ENCODE peak calls at places on chromosomes 16 and 17, in seven cellular contexts. One of them, this sample, is unnamed.

GRCh38 chr17:45307290-45308015 is 9.4 kb downstream of the MAP3K14 start:
- DNase-seq in astrocyte of the cerebellum: peak
- DNase-seq in mesothelial cell of epicardium: no peak
- DNase-seq in WTC11: no peak
- DNase-seq in choroid plexus epithelial cell: peak
- DNase-seq in H1: no peak
- DNase-seq in Peyer's patch: no peak
- DNase-seq in this sample: no peak

GRCh38 chr17:14826361-14826760 is 438.8 kb downstream of the PMP22 start:
- DNase-seq in choroid plexus epithelial cell: no peak
- DNase-seq in WTC11: no peak
- DNase-seq in mesothelial cell of epicardium: no peak
- DNase-seq in astrocyte of the cerebellum: no peak
- DNase-seq in Peyer's patch: no peak
- DNase-seq in H1: no peak
- DNase-seq in this sample: no peak

GRCh38 chr17:68399638-68400403 is 57.5 kb downstream of the WIPI1 start:
- DNase-seq in choroid plexus epithelial cell: peak
- DNase-seq in H1: peak
- DNase-seq in WTC11: no peak
- DNase-seq in astrocyte of the cerebellum: no peak
- DNase-seq in mesothelial cell of epicardium: no peak
- DNase-seq in Peyer's patch: no peak
- DNase-seq in this sample: no peak

GRCh38 chr17:76384987-76385891 is 830 bp downstream of the SPHK1 start:
- DNase-seq in H1: peak
- DNase-seq in choroid plexus epithelial cell: peak
- DNase-seq in WTC11: peak
- DNase-seq in mesothelial cell of epicardium: peak
- DNase-seq in Peyer's patch: no peak
- DNase-seq in astrocyte of the cerebellum: no peak
- DNase-seq in this sample: no peak

GRCh38 chr17:57404073-57404472 is 147.8 kb downstream of the MSI2 start:
- DNase-seq in WTC11: no peak
- DNase-seq in choroid plexus epithelial cell: no peak
- DNase-seq in astrocyte of the cerebellum: no peak
- DNase-seq in H1: no peak
- DNase-seq in Peyer's patch: no peak
- DNase-seq in mesothelial cell of epicardium: no peak
- DNase-seq in this sample: no peak

GRCh38 chr16:554640-555413 is 5.4 kb upstream of the PRR35 start:
- DNase-seq in H1: no peak
- DNase-seq in choroid plexus epithelial cell: no peak
- DNase-seq in mesothelial cell of epicardium: no peak
- DNase-seq in WTC11: no peak
- DNase-seq in Peyer's patch: no peak
- DNase-seq in astrocyte of the cerebellum: no peak
- DNase-seq in this sample: no peak

GRCh38 chr17:58590377-58590776 is 75.9 kb upstream of the MTMR4 start:
- DNase-seq in WTC11: no peak
- DNase-seq in Peyer's patch: no peak
- DNase-seq in H1: no peak
- DNase-seq in astrocyte of the cerebellum: no peak
- DNase-seq in mesothelial cell of epicardium: no peak
- DNase-seq in choroid plexus epithelial cell: no peak
- DNase-seq in this sample: no peak

GRCh38 chr17:64115043-64115698 is 14.8 kb downstream of the ERN1 start:
- DNase-seq in Peyer's patch: no peak
- DNase-seq in H1: no peak
- DNase-seq in mesothelial cell of epicardium: no peak
- DNase-seq in astrocyte of the cerebellum: no peak
- DNase-seq in WTC11: no peak
- DNase-seq in choroid plexus epithelial cell: peak
- DNase-seq in this sample: no peak

GRCh38 chr17:39073916-39074315 is 77.5 kb downstream of the PLXDC1 start:
- DNase-seq in H1: no peak
- DNase-seq in mesothelial cell of epicardium: no peak
- DNase-seq in WTC11: no peak
- DNase-seq in Peyer's patch: no peak
- DNase-seq in choroid plexus epithelial cell: no peak
- DNase-seq in astrocyte of the cerebellum: no peak
- DNase-seq in this sample: no peak

GRCh38 chr16:52512297-52512987 is 34.5 kb downstream of the TOX3 start:
- DNase-seq in choroid plexus epithelial cell: no peak
- DNase-seq in H1: no peak
- DNase-seq in astrocyte of the cerebellum: no peak
- DNase-seq in mesothelial cell of epicardium: no peak
- DNase-seq in Peyer's patch: no peak
- DNase-seq in WTC11: no peak
- DNase-seq in this sample: no peak

GRCh38 chr17:77476920-77477805 is 336.4 kb downstream of the SEC14L1 start:
- DNase-seq in mesothelial cell of epicardium: no peak
- DNase-seq in astrocyte of the cerebellum: peak
- DNase-seq in WTC11: no peak
- DNase-seq in Peyer's patch: no peak
- DNase-seq in choroid plexus epithelial cell: peak
- DNase-seq in H1: no peak
- DNase-seq in this sample: no peak

GRCh38 chr17:5049314-5049819 is 14.1 kb upstream of the SLC52A1 start:
- DNase-seq in H1: no peak
- DNase-seq in WTC11: no peak
- DNase-seq in mesothelial cell of epicardium: no peak
- DNase-seq in Peyer's patch: peak
- DNase-seq in choroid plexus epithelial cell: no peak
- DNase-seq in astrocyte of the cerebellum: no peak
- DNase-seq in this sample: no peak

GRCh38 chr17:34562387-34562786 is 17.0 kb upstream of the TMEM132E start:
- DNase-seq in choroid plexus epithelial cell: peak
- DNase-seq in WTC11: peak
- DNase-seq in Peyer's patch: no peak
- DNase-seq in astrocyte of the cerebellum: no peak
- DNase-seq in H1: no peak
- DNase-seq in mesothelial cell of epicardium: no peak
- DNase-seq in this sample: no peak

GRCh38 chr16:8167436-8167835 is 422.9 kb downstream of the TMEM114 start:
- DNase-seq in astrocyte of the cerebellum: no peak
- DNase-seq in choroid plexus epithelial cell: no peak
- DNase-seq in H1: no peak
- DNase-seq in WTC11: no peak
- DNase-seq in Peyer's patch: no peak
- DNase-seq in mesothelial cell of epicardium: no peak
- DNase-seq in this sample: no peak

GRCh38 chr16:85245307-85246172 is 133.3 kb upstream of the CIBAR2 start:
- DNase-seq in Peyer's patch: no peak
- DNase-seq in choroid plexus epithelial cell: peak
- DNase-seq in astrocyte of the cerebellum: no peak
- DNase-seq in H1: peak
- DNase-seq in WTC11: peak
- DNase-seq in mesothelial cell of epicardium: peak
- DNase-seq in this sample: peak

GRCh38 chr17:81039854-81040758 is 5.2 kb downstream of the BAIAP2 start:
- DNase-seq in Peyer's patch: no peak
- DNase-seq in choroid plexus epithelial cell: peak
- DNase-seq in mesothelial cell of epicardium: no peak
- DNase-seq in astrocyte of the cerebellum: no peak
- DNase-seq in WTC11: no peak
- DNase-seq in H1: no peak
- DNase-seq in this sample: no peak

GRCh38 chr17:44628234-44629188 is 27.8 kb upstream of the MEIOC start:
- DNase-seq in mesothelial cell of epicardium: no peak
- DNase-seq in choroid plexus epithelial cell: no peak
- DNase-seq in Peyer's patch: peak
- DNase-seq in WTC11: peak
- DNase-seq in H1: peak
- DNase-seq in astrocyte of the cerebellum: no peak
- DNase-seq in this sample: no peak

GRCh38 chr16:79403534-79403933 is 197.0 kb downstream of the MAF start:
- DNase-seq in mesothelial cell of epicardium: no peak
- DNase-seq in astrocyte of the cerebellum: no peak
- DNase-seq in WTC11: no peak
- DNase-seq in Peyer's patch: no peak
- DNase-seq in choroid plexus epithelial cell: no peak
- DNase-seq in H1: no peak
- DNase-seq in this sample: no peak

GRCh38 chr16:27108826-27109665 is 42.3 kb downstream of the C16orf82 start:
- DNase-seq in H1: no peak
- DNase-seq in choroid plexus epithelial cell: no peak
- DNase-seq in astrocyte of the cerebellum: no peak
- DNase-seq in mesothelial cell of epicardium: peak
- DNase-seq in Peyer's patch: no peak
- DNase-seq in WTC11: no peak
- DNase-seq in this sample: no peak

GRCh38 chr17:80023261-80024205 is 12.1 kb downstream of the TBC1D16 start:
- DNase-seq in mesothelial cell of epicardium: no peak
- DNase-seq in Peyer's patch: no peak
- DNase-seq in choroid plexus epithelial cell: no peak
- DNase-seq in WTC11: no peak
- DNase-seq in astrocyte of the cerebellum: no peak
- DNase-seq in H1: no peak
- DNase-seq in this sample: no peak

GRCh38 chr17:3024346-3024745 is 39.1 kb downstream of the OR1D5 start:
- DNase-seq in astrocyte of the cerebellum: no peak
- DNase-seq in H1: no peak
- DNase-seq in mesothelial cell of epicardium: no peak
- DNase-seq in choroid plexus epithelial cell: no peak
- DNase-seq in Peyer's patch: no peak
- DNase-seq in WTC11: no peak
- DNase-seq in this sample: no peak

GRCh38 chr17:29838961-29839360 is 91.1 kb downstream of the SSH2 start:
- DNase-seq in astrocyte of the cerebellum: no peak
- DNase-seq in choroid plexus epithelial cell: peak
- DNase-seq in Peyer's patch: no peak
- DNase-seq in WTC11: peak
- DNase-seq in mesothelial cell of epicardium: no peak
- DNase-seq in H1: peak
- DNase-seq in this sample: no peak

GRCh38 chr17:80717661-80718060 is 173.0 kb downstream of the RPTOR start:
- DNase-seq in WTC11: no peak
- DNase-seq in astrocyte of the cerebellum: no peak
- DNase-seq in mesothelial cell of epicardium: no peak
- DNase-seq in choroid plexus epithelial cell: no peak
- DNase-seq in H1: no peak
- DNase-seq in Peyer's patch: no peak
- DNase-seq in this sample: no peak

GRCh38 chr16:69328854-69329316 is 1.5 kb downstream of the PDF start:
- DNase-seq in H1: no peak
- DNase-seq in astrocyte of the cerebellum: peak
- DNase-seq in WTC11: no peak
- DNase-seq in mesothelial cell of epicardium: no peak
- DNase-seq in Peyer's patch: no peak
- DNase-seq in choroid plexus epithelial cell: peak
- DNase-seq in this sample: no peak

GRCh38 chr16:73179671-73180370 is 131.9 kb upstream of the ZFHX3 start:
- DNase-seq in mesothelial cell of epicardium: no peak
- DNase-seq in WTC11: no peak
- DNase-seq in H1: no peak
- DNase-seq in astrocyte of the cerebellum: no peak
- DNase-seq in choroid plexus epithelial cell: no peak
- DNase-seq in Peyer's patch: no peak
- DNase-seq in this sample: no peak

GRCh38 chr16:19881028-19881427 is 3.6 kb downstream of the GPRC5B start:
- DNase-seq in H1: no peak
- DNase-seq in astrocyte of the cerebellum: no peak
- DNase-seq in WTC11: no peak
- DNase-seq in mesothelial cell of epicardium: no peak
- DNase-seq in choroid plexus epithelial cell: no peak
- DNase-seq in Peyer's patch: no peak
- DNase-seq in this sample: no peak

GRCh38 chr17:58413684-58414083 is 3.6 kb downstream of the RNF43 start:
- DNase-seq in H1: no peak
- DNase-seq in Peyer's patch: no peak
- DNase-seq in astrocyte of the cerebellum: no peak
- DNase-seq in mesothelial cell of epicardium: no peak
- DNase-seq in choroid plexus epithelial cell: no peak
- DNase-seq in WTC11: no peak
- DNase-seq in this sample: no peak

GRCh38 chr16:66662445-66663194 is 33.9 kb downstream of the CMTM4 start:
- DNase-seq in H1: no peak
- DNase-seq in mesothelial cell of epicardium: no peak
- DNase-seq in Peyer's patch: no peak
- DNase-seq in choroid plexus epithelial cell: peak
- DNase-seq in WTC11: no peak
- DNase-seq in astrocyte of the cerebellum: no peak
- DNase-seq in this sample: no peak
- TF ChIP-seq CTCF in H1: peak
- TF ChIP-seq CTCF in mesothelial cell of epicardium: no peak
- TF ChIP-seq CTCF in Peyer's patch: no peak
- TF ChIP-seq CTCF in choroid plexus epithelial cell: peak
- TF ChIP-seq CTCF in WTC11: no peak
- TF ChIP-seq CTCF in astrocyte of the cerebellum: peak
- TF ChIP-seq CTCF in this sample: peak

DNA sequence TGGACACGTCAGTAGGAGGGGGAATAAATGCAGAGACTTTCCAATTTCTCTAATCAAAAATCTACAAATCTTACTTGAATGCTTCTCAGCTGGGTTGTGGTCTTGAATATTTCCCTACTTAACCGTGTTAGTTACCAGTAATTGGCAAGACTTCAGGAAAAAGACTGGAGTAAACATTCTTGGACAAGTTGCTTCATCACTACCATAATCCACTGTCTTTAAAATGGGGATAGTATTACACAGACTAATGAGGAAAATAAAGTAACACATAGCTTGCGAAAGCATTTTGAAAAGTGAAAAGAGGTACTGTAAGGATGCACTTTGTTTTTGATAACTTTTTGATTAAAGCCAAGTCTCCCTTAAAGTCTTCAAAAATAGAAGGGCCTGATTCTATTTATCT is 18.4 kb downstream of the MYH1 start:
- DNase-seq in H1: no peak
- DNase-seq in choroid plexus epithelial cell: no peak
- DNase-seq in WTC11: no peak
- DNase-seq in astrocyte of the cerebellum: no peak
- DNase-seq in mesothelial cell of epicardium: no peak
- DNase-seq in Peyer's patch: no peak
- DNase-seq in this sample: no peak
- TF ChIP-seq CTCF in H1: no peak
- TF ChIP-seq CTCF in choroid plexus epithelial cell: no peak
- TF ChIP-seq CTCF in WTC11: no peak
- TF ChIP-seq CTCF in astrocyte of the cerebellum: no peak
- TF ChIP-seq CTCF in mesothelial cell of epicardium: no peak
- TF ChIP-seq CTCF in Peyer's patch: no peak
- TF ChIP-seq CTCF in this sample: no peak

GRCh38 chr17:74865504-74866197 is 6.0 kb upstream of the GRIN2C start:
- DNase-seq in mesothelial cell of epicardium: no peak
- DNase-seq in Peyer's patch: no peak
- DNase-seq in H1: no peak
- DNase-seq in astrocyte of the cerebellum: no peak
- DNase-seq in choroid plexus epithelial cell: no peak
- DNase-seq in WTC11: no peak
- DNase-seq in this sample: no peak
- TF ChIP-seq CTCF in mesothelial cell of epicardium: no peak
- TF ChIP-seq CTCF in Peyer's patch: no peak
- TF ChIP-seq CTCF in H1: peak
- TF ChIP-seq CTCF in astrocyte of the cerebellum: no peak
- TF ChIP-seq CTCF in choroid plexus epithelial cell: no peak
- TF ChIP-seq CTCF in WTC11: no peak
- TF ChIP-seq CTCF in this sample: no peak

DNA sequence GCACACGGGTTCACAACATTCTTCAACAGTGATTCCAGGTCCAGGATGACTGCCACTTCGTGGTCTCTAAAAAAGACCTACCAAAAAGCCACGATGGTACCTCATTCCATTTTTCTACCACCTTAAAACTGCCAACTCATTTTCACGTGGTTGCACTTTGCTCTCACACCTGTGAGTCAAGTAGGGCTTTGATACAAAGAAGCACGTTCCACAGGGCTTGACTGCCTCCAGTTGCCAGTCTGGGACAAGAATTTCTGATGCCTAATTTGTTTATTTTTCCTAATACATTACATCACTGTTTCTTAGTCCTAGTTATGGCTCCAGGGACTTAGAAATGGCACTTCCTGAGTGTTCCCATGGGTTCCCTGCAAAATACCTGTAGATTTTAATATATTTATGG is 911.6 kb upstream of the EEF2KMT start:
- DNase-seq in WTC11: no peak
- DNase-seq in Peyer's patch: no peak
- DNase-seq in astrocyte of the cerebellum: no peak
- DNase-seq in mesothelial cell of epicardium: no peak
- DNase-seq in H1: no peak
- DNase-seq in choroid plexus epithelial cell: no peak
- DNase-seq in this sample: no peak
- TF ChIP-seq CTCF in WTC11: no peak
- TF ChIP-seq CTCF in Peyer's patch: no peak
- TF ChIP-seq CTCF in astrocyte of the cerebellum: no peak
- TF ChIP-seq CTCF in mesothelial cell of epicardium: no peak
- TF ChIP-seq CTCF in H1: no peak
- TF ChIP-seq CTCF in choroid plexus epithelial cell: no peak
- TF ChIP-seq CTCF in this sample: no peak

This sample was measured in progenitor cell of endocrine pancreas.